ENCODE peak calls at places on chromosome 1, in eight cellular contexts. One of them, this sample, is unnamed.
A peak's percentile ranks its signal among the peaks of the same experiment; 100 is the strongest.

GRCh38 chr1:180941518-180942275 is 29.0 kb downstream of the KIAA1614 start:
- DNase-seq in HFFc6: no peak
- DNase-seq in choroid plexus epithelial cell: no peak
- DNase-seq in RWPE2: no peak
- DNase-seq in AG04450: no peak
- DNase-seq in bronchial epithelial cell: no peak
- DNase-seq in progenitor cell of endocrine pancreas: no peak
- DNase-seq in mucosa of descending colon: no peak
- DNase-seq in this sample: no peak

GRCh38 chr1:175841613-175842234 is 98.3 kb upstream of the TNR start:
- DNase-seq in HFFc6: no peak
- DNase-seq in choroid plexus epithelial cell: no peak
- DNase-seq in RWPE2: no peak
- DNase-seq in AG04450: no peak
- DNase-seq in bronchial epithelial cell: no peak
- DNase-seq in progenitor cell of endocrine pancreas: no peak
- DNase-seq in mucosa of descending colon: no peak
- DNase-seq in this sample: no peak

GRCh38 chr1:17184822-17185484 is 20.0 kb upstream of the PADI1 start:
- DNase-seq in HFFc6: no peak
- DNase-seq in choroid plexus epithelial cell: no peak
- DNase-seq in RWPE2: peak; percentile 22
- DNase-seq in AG04450: no peak
- DNase-seq in bronchial epithelial cell: no peak
- DNase-seq in progenitor cell of endocrine pancreas: no peak
- DNase-seq in mucosa of descending colon: no peak
- DNase-seq in this sample: no peak

GRCh38 chr1:97144527-97144926 is 422.9 kb downstream of the PTBP2 start:
- DNase-seq in HFFc6: peak; percentile 65
- DNase-seq in choroid plexus epithelial cell: peak; percentile 69
- DNase-seq in RWPE2: no peak
- DNase-seq in AG04450: no peak
- DNase-seq in bronchial epithelial cell: peak; percentile 87
- DNase-seq in progenitor cell of endocrine pancreas: no peak
- DNase-seq in mucosa of descending colon: no peak
- DNase-seq in this sample: no peak

GRCh38 chr1:27318596-27318995 is 3.4 kb upstream of the TMEM222 start:
- DNase-seq in HFFc6: peak; percentile 18
- DNase-seq in choroid plexus epithelial cell: no peak
- DNase-seq in RWPE2: no peak
- DNase-seq in AG04450: no peak
- DNase-seq in bronchial epithelial cell: no peak
- DNase-seq in progenitor cell of endocrine pancreas: no peak
- DNase-seq in mucosa of descending colon: no peak
- DNase-seq in this sample: no peak

GRCh38 chr1:116988908-116989307 is 12.7 kb upstream of the CD101 start:
- DNase-seq in HFFc6: no peak
- DNase-seq in choroid plexus epithelial cell: no peak
- DNase-seq in RWPE2: no peak
- DNase-seq in AG04450: no peak
- DNase-seq in bronchial epithelial cell: peak; percentile 75
- DNase-seq in progenitor cell of endocrine pancreas: no peak
- DNase-seq in mucosa of descending colon: no peak
- DNase-seq in this sample: no peak

GRCh38 chr1:69858534-69858933 is 290.8 kb downstream of the LRRC7 start:
- DNase-seq in HFFc6: no peak
- DNase-seq in choroid plexus epithelial cell: peak; percentile 26
- DNase-seq in RWPE2: no peak
- DNase-seq in AG04450: no peak
- DNase-seq in bronchial epithelial cell: no peak
- DNase-seq in progenitor cell of endocrine pancreas: no peak
- DNase-seq in mucosa of descending colon: no peak
- DNase-seq in this sample: no peak

GRCh38 chr1:27430903-27431653 is 38.7 kb downstream of the GPR3 start:
- DNase-seq in HFFc6: no peak
- DNase-seq in choroid plexus epithelial cell: peak; percentile 53
- DNase-seq in RWPE2: no peak
- DNase-seq in AG04450: no peak
- DNase-seq in bronchial epithelial cell: no peak
- DNase-seq in progenitor cell of endocrine pancreas: no peak
- DNase-seq in mucosa of descending colon: no peak
- DNase-seq in this sample: no peak

GRCh38 chr1:54335396-54336056 is 70.7 kb downstream of the SSBP3 start:
- DNase-seq in HFFc6: peak; percentile 90
- DNase-seq in choroid plexus epithelial cell: peak; percentile 84
- DNase-seq in RWPE2: no peak
- DNase-seq in AG04450: peak; percentile 80
- DNase-seq in bronchial epithelial cell: peak; percentile 84
- DNase-seq in progenitor cell of endocrine pancreas: no peak
- DNase-seq in mucosa of descending colon: no peak
- DNase-seq in this sample: no peak

GRCh38 chr1:966603-967295 is 467 bp downstream of the PLEKHN1 start:
- DNase-seq in HFFc6: peak; percentile 59
- DNase-seq in choroid plexus epithelial cell: peak; percentile 44
- DNase-seq in RWPE2: no peak
- DNase-seq in AG04450: no peak
- DNase-seq in bronchial epithelial cell: peak; percentile 70
- DNase-seq in progenitor cell of endocrine pancreas: no peak
- DNase-seq in mucosa of descending colon: peak; percentile 82
- DNase-seq in this sample: peak; percentile 92

GRCh38 chr1:147760481-147761260 is at the start of gene GJA5:
- DNase-seq in HFFc6: peak; percentile 73
- DNase-seq in choroid plexus epithelial cell: no peak
- DNase-seq in RWPE2: no peak
- DNase-seq in AG04450: no peak
- DNase-seq in bronchial epithelial cell: no peak
- DNase-seq in progenitor cell of endocrine pancreas: no peak
- DNase-seq in mucosa of descending colon: no peak
- DNase-seq in this sample: no peak

GRCh38 chr1:231241751-231242150 is 739 bp downstream of the GNPAT start:
- DNase-seq in HFFc6: no peak
- DNase-seq in choroid plexus epithelial cell: no peak
- DNase-seq in RWPE2: no peak
- DNase-seq in AG04450: no peak
- DNase-seq in bronchial epithelial cell: peak; percentile 16
- DNase-seq in progenitor cell of endocrine pancreas: no peak
- DNase-seq in mucosa of descending colon: peak; percentile 54
- DNase-seq in this sample: peak; percentile 37
- TF ChIP-seq CTCF in HFFc6: no peak
- TF ChIP-seq CTCF in choroid plexus epithelial cell: no peak
- TF ChIP-seq CTCF in RWPE2: no peak
- TF ChIP-seq CTCF in AG04450: no peak
- TF ChIP-seq CTCF in bronchial epithelial cell: no peak
- TF ChIP-seq CTCF in progenitor cell of endocrine pancreas: no peak
- TF ChIP-seq CTCF in mucosa of descending colon: no peak
- TF ChIP-seq CTCF in this sample: no peak

GRCh38 chr1:101394041-101394440 is 157.2 kb downstream of the S1PR1 start:
- DNase-seq in HFFc6: no peak
- DNase-seq in choroid plexus epithelial cell: no peak
- DNase-seq in RWPE2: no peak
- DNase-seq in AG04450: no peak
- DNase-seq in bronchial epithelial cell: peak; percentile 15
- DNase-seq in progenitor cell of endocrine pancreas: no peak
- DNase-seq in mucosa of descending colon: no peak
- DNase-seq in this sample: no peak
- TF ChIP-seq CTCF in HFFc6: no peak
- TF ChIP-seq CTCF in choroid plexus epithelial cell: no peak
- TF ChIP-seq CTCF in RWPE2: no peak
- TF ChIP-seq CTCF in AG04450: no peak
- TF ChIP-seq CTCF in bronchial epithelial cell: no peak
- TF ChIP-seq CTCF in progenitor cell of endocrine pancreas: no peak
- TF ChIP-seq CTCF in mucosa of descending colon: no peak
- TF ChIP-seq CTCF in this sample: no peak

GRCh38 chr1:246117066-246117791 is 389.9 kb downstream of the SMYD3 start:
- DNase-seq in HFFc6: peak; percentile 6
- DNase-seq in choroid plexus epithelial cell: peak; percentile 87
- DNase-seq in RWPE2: no peak
- DNase-seq in AG04450: peak; percentile 32
- DNase-seq in bronchial epithelial cell: peak; percentile 67
- DNase-seq in progenitor cell of endocrine pancreas: no peak
- DNase-seq in mucosa of descending colon: no peak
- DNase-seq in this sample: peak; percentile 55
- TF ChIP-seq CTCF in HFFc6: peak; percentile 65
- TF ChIP-seq CTCF in choroid plexus epithelial cell: peak; percentile 81
- TF ChIP-seq CTCF in RWPE2: peak; percentile 39
- TF ChIP-seq CTCF in AG04450: peak; percentile 59
- TF ChIP-seq CTCF in bronchial epithelial cell: peak; percentile 58
- TF ChIP-seq CTCF in progenitor cell of endocrine pancreas: peak; percentile 59
- TF ChIP-seq CTCF in mucosa of descending colon: no peak
- TF ChIP-seq CTCF in this sample: peak; percentile 64

DNA sequence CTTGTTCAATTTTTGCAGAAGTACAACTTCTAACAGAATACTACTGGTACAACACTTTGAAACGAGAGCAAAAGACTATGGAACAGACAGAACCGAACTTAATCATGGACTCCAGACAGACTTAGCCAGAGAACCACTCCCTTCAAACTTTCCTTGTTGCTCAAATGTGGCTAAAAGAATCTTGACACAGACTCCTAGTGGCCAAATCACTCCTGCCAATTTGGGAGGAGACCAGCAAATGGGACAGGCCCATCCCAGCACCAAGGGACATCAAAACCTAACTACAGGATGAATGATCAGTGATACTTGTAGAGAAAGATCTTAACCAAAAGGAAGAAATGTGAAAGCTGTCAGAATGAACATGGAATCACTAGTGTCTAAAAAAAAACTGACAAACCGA is 154.0 kb downstream of the MATN1 start:
- DNase-seq in HFFc6: no peak
- DNase-seq in choroid plexus epithelial cell: no peak
- DNase-seq in RWPE2: no peak
- DNase-seq in AG04450: no peak
- DNase-seq in bronchial epithelial cell: no peak
- DNase-seq in progenitor cell of endocrine pancreas: no peak
- DNase-seq in mucosa of descending colon: no peak
- DNase-seq in this sample: no peak
- TF ChIP-seq CTCF in HFFc6: peak; percentile 34
- TF ChIP-seq CTCF in choroid plexus epithelial cell: no peak
- TF ChIP-seq CTCF in RWPE2: no peak
- TF ChIP-seq CTCF in AG04450: no peak
- TF ChIP-seq CTCF in bronchial epithelial cell: no peak
- TF ChIP-seq CTCF in progenitor cell of endocrine pancreas: no peak
- TF ChIP-seq CTCF in mucosa of descending colon: no peak
- TF ChIP-seq CTCF in this sample: no peak

GRCh38 chr1:219724440-219724839 is 111.5 kb upstream of the ZC3H11B start:
- DNase-seq in HFFc6: no peak
- DNase-seq in choroid plexus epithelial cell: no peak
- DNase-seq in RWPE2: no peak
- DNase-seq in AG04450: no peak
- DNase-seq in bronchial epithelial cell: no peak
- DNase-seq in progenitor cell of endocrine pancreas: no peak
- DNase-seq in mucosa of descending colon: no peak
- DNase-seq in this sample: no peak
- TF ChIP-seq CTCF in HFFc6: no peak
- TF ChIP-seq CTCF in choroid plexus epithelial cell: no peak
- TF ChIP-seq CTCF in RWPE2: no peak
- TF ChIP-seq CTCF in AG04450: no peak
- TF ChIP-seq CTCF in bronchial epithelial cell: no peak
- TF ChIP-seq CTCF in progenitor cell of endocrine pancreas: no peak
- TF ChIP-seq CTCF in mucosa of descending colon: no peak
- TF ChIP-seq CTCF in this sample: no peak

GRCh38 chr1:114755006-114755936 is 2.5 kb downstream of the CSDE1 start:
- DNase-seq in HFFc6: no peak
- DNase-seq in choroid plexus epithelial cell: peak; percentile 23
- DNase-seq in RWPE2: no peak
- DNase-seq in AG04450: no peak
- DNase-seq in bronchial epithelial cell: no peak
- DNase-seq in progenitor cell of endocrine pancreas: no peak
- DNase-seq in mucosa of descending colon: no peak
- DNase-seq in this sample: no peak

GRCh38 chr1:114758251-114758832 is 558 bp upstream of the CSDE1 start:
- DNase-seq in HFFc6: peak; percentile 9
- DNase-seq in choroid plexus epithelial cell: no peak
- DNase-seq in RWPE2: no peak
- DNase-seq in AG04450: no peak
- DNase-seq in bronchial epithelial cell: peak; percentile 76
- DNase-seq in progenitor cell of endocrine pancreas: no peak
- DNase-seq in mucosa of descending colon: no peak
- DNase-seq in this sample: no peak

GRCh38 chr1:114756009-114756892 is 1.5 kb downstream of the CSDE1 start:
- DNase-seq in HFFc6: no peak
- DNase-seq in choroid plexus epithelial cell: peak; percentile 14
- DNase-seq in RWPE2: no peak
- DNase-seq in AG04450: no peak
- DNase-seq in bronchial epithelial cell: no peak
- DNase-seq in progenitor cell of endocrine pancreas: no peak
- DNase-seq in mucosa of descending colon: no peak
- DNase-seq in this sample: peak; percentile 33

GRCh38 chr1:114756949-114757454 is 782 bp downstream of the CSDE1 start:
- DNase-seq in HFFc6: no peak
- DNase-seq in choroid plexus epithelial cell: peak; percentile 66
- DNase-seq in RWPE2: no peak
- DNase-seq in AG04450: no peak
- DNase-seq in bronchial epithelial cell: peak; percentile 71
- DNase-seq in progenitor cell of endocrine pancreas: peak; percentile 12
- DNase-seq in mucosa of descending colon: peak; percentile 41
- DNase-seq in this sample: peak; percentile 43

GRCh38 chr1:114757455-114758250 is at the start of gene CSDE1:
- DNase-seq in HFFc6: peak; percentile 99
- DNase-seq in choroid plexus epithelial cell: peak; percentile 99
- DNase-seq in RWPE2: peak; percentile 94
- DNase-seq in AG04450: peak; percentile 98
- DNase-seq in bronchial epithelial cell: peak; percentile 95
- DNase-seq in progenitor cell of endocrine pancreas: peak; percentile 93
- DNase-seq in mucosa of descending colon: peak; percentile 98
- DNase-seq in this sample: peak; percentile 98
- TF ChIP-seq CTCF in HFFc6: peak; percentile 66
- TF ChIP-seq CTCF in choroid plexus epithelial cell: peak; percentile 60
- TF ChIP-seq CTCF in RWPE2: peak; percentile 41
- TF ChIP-seq CTCF in AG04450: peak; percentile 58
- TF ChIP-seq CTCF in bronchial epithelial cell: peak; percentile 65
- TF ChIP-seq CTCF in progenitor cell of endocrine pancreas: peak; percentile 59
- TF ChIP-seq CTCF in mucosa of descending colon: no peak
- TF ChIP-seq CTCF in this sample: peak; percentile 31

GRCh38 chr1:200483491-200484143 is 73.8 kb upstream of the ZNF281 start:
- DNase-seq in HFFc6: peak; percentile 93
- DNase-seq in choroid plexus epithelial cell: peak; percentile 94
- DNase-seq in RWPE2: peak; percentile 92
- DNase-seq in AG04450: peak; percentile 92
- DNase-seq in bronchial epithelial cell: peak; percentile 99
- DNase-seq in progenitor cell of endocrine pancreas: no peak
- DNase-seq in mucosa of descending colon: no peak
- DNase-seq in this sample: peak; percentile 90
- TF ChIP-seq CTCF in HFFc6: peak; percentile 30
- TF ChIP-seq CTCF in choroid plexus epithelial cell: peak; percentile 19
- TF ChIP-seq CTCF in RWPE2: no peak
- TF ChIP-seq CTCF in AG04450: no peak
- TF ChIP-seq CTCF in bronchial epithelial cell: no peak
- TF ChIP-seq CTCF in progenitor cell of endocrine pancreas: no peak
- TF ChIP-seq CTCF in mucosa of descending colon: no peak
- TF ChIP-seq CTCF in this sample: no peak

This sample was measured in activated CD8-positive, alpha-beta T cell treated with anti-CD3 and anti-CD28 coated beads for 36 hours.